ENCODE peak calls at places on chromosomes 6 and 20, in ten cellular contexts. F is right lobe of liver, N is Panc1, E is GM12878, Z is heart right ventricle, G is heart left ventricle, L is Caco-2, R is left lung, P is lower lobe of right lung, J is cardiac muscle cell. D is an unnamed sample.

GRCh38 chr6:41672816-41673703 is 34.8 kb downstream of the MDFI start:
- DNase-seq in F (no peak), N (no peak), E (no peak), Z (no peak), G (no peak), L (no peak), R (no peak), P (no peak), J (no peak), D (no peak)

GRCh38 chr20:24766826-24767622 is 182.0 kb upstream of the CST7 start:
- DNase-seq in F (no peak), N (no peak), E (no peak), Z (no peak), G (no peak), L (no peak), R (no peak), P (no peak), J (no peak), D (no peak)

GRCh38 chr20:1934578-1935573 is 39.7 kb downstream of the SIRPA start:
- DNase-seq in F (no peak), N (no peak), E (no peak), Z (peak; percentile 34), G (no peak), L (no peak), R (no peak), P (no peak), J (peak; percentile 97), D (no peak)

GRCh38 chr6:2197177-2197671 is 48.2 kb downstream of the GMDS start:
- DNase-seq in F (no peak), N (no peak), E (no peak), Z (peak; percentile 22), G (no peak), L (no peak), R (no peak), P (no peak), J (peak; percentile 63), D (no peak)

GRCh38 chr6:107061125-107062020 is 33.4 kb downstream of the MTRES1 start:
- DNase-seq in F (peak; percentile 26), N (no peak), E (peak; percentile 45), Z (no peak), G (no peak), L (no peak), R (no peak), P (no peak), J (no peak), D (no peak)

GRCh38 chr6:1485678-1486077 is 96.3 kb downstream of the FOXF2 start:
- DNase-seq in F (no peak), N (peak; percentile 55), E (no peak), Z (no peak), G (no peak), L (no peak), R (no peak), P (no peak), J (peak; percentile 80), D (no peak)

GRCh38 chr20:37327748-37328147 is 18.2 kb upstream of the SRC start:
- DNase-seq in F (no peak), N (no peak), E (no peak), Z (no peak), G (peak; percentile 44), L (no peak), R (peak; percentile 71), P (peak; percentile 76), J (peak; percentile 88), D (no peak)

GRCh38 chr6:117506180-117506835 is 23.8 kb downstream of the DCBLD1 start:
- DNase-seq in F (no peak), N (no peak), E (no peak), Z (no peak), G (no peak), L (peak; percentile 55), R (no peak), P (no peak), J (peak; percentile 72), D (no peak)

GRCh38 chr6:137751768-137752560 is 115.1 kb upstream of the TNFAIP3 start:
- DNase-seq in F (no peak), N (no peak), E (no peak), Z (no peak), G (no peak), L (no peak), R (no peak), P (no peak), J (no peak), D (no peak)

GRCh38 chr6:4088684-4089083 is 9.7 kb upstream of the FAM217A start:
- DNase-seq in F (no peak), N (no peak), E (no peak), Z (no peak), G (no peak), L (no peak), R (no peak), P (no peak), J (no peak), D (no peak)

GRCh38 chr6:169792306-169793015 is 41.0 kb downstream of the ERMARD start:
- DNase-seq in F (no peak), N (no peak), E (no peak), Z (no peak), G (no peak), L (no peak), R (peak; percentile 58), P (no peak), J (no peak), D (no peak)

GRCh38 chr6:33304216-33304615 is 5.5 kb upstream of the RGL2 start:
- DNase-seq in F (no peak), N (no peak), E (no peak), Z (no peak), G (no peak), L (no peak), R (no peak), P (no peak), J (no peak), D (no peak)

GRCh38 chr6:3147914-3148757 is 9.2 kb downstream of the TUBB2A start:
- DNase-seq in F (no peak), N (no peak), E (no peak), Z (no peak), G (no peak), L (no peak), R (no peak), P (no peak), J (no peak), D (no peak)

GRCh38 chr6:134131530-134132139 is 79.2 kb upstream of the SLC2A12 start:
- DNase-seq in F (no peak), N (no peak), E (no peak), Z (no peak), G (no peak), L (no peak), R (no peak), P (no peak), J (no peak), D (no peak)

GRCh38 chr20:39960522-39961420 is 728.3 kb downstream of the MAFB start:
- DNase-seq in F (no peak), N (no peak), E (no peak), Z (no peak), G (no peak), L (peak; percentile 18), R (no peak), P (no peak), J (no peak), D (no peak)

GRCh38 chr6:139251377-139252017 is 40.3 kb downstream of the TXLNB start:
- DNase-seq in F (no peak), N (no peak), E (no peak), Z (peak; percentile 53), G (peak; percentile 34), L (no peak), R (no peak), P (no peak), J (no peak), D (no peak)

GRCh38 chr20:55830124-55830828 is 175.0 kb downstream of the CBLN4 start:
- DNase-seq in F (no peak), N (no peak), E (no peak), Z (no peak), G (no peak), L (no peak), R (no peak), P (no peak), J (no peak), D (no peak)
- H3K9me3 ChIP-seq in F (no peaks in the 10 kb centered on the region), N (no peaks in the 10 kb centered on the region), E (no peaks in the 10 kb centered on the region), Z (no peaks in the 10 kb centered on the region), G (no peaks in the 10 kb centered on the region), L (no peaks in the 10 kb centered on the region), R (no peaks in the 10 kb centered on the region), P (no peaks in the 10 kb centered on the region), J (no peaks in the 10 kb centered on the region), D (no peaks in the 10 kb centered on the region)

DNA sequence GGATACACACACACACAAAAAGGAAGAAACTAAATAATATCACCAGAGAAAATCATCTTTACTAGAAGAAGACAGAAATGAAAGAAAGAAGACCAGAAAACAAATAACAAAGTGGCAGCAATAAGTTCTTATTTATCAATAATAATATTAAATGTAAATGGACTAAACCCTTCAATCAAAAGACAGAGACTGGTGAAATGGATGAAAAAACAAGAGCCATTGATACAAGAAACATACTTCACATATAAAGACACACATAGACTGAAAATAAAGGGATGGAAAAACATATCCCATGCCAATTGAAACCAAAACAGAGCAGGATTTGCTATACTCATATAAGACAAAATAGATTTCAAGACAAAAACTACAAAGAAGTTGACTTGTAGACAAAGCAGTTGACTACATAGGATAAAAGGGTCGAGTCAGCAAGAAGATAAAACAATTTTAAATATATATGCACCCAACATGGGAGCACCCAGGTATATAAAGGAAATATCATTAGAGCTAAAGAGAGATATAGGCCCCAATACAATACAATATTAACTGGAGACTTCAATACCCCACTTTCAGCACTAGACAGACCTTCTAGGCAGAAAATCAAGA is 259.4 kb downstream of the EPM2A start:
- DNase-seq in F (no peak), N (no peak), E (no peak), Z (no peak), G (no peak), L (no peak), R (no peak), P (no peak), J (no peak), D (no peak)
- H3K9me3 ChIP-seq in F (no peaks in the 10 kb centered on the region), N (peaks cover 43% of the 10 kb centered on the region), E (no peaks in the 10 kb centered on the region), Z (peaks cover 21% of the 10 kb centered on the region), G (peaks cover 55% of the 10 kb centered on the region), L (peaks cover 12% of the 10 kb centered on the region), R (no peaks in the 10 kb centered on the region), P (peaks cover 32% of the 10 kb centered on the region), J (no peaks in the 10 kb centered on the region), D (no peaks in the 10 kb centered on the region)

GRCh38 chr6:30282522-30282921 is 44.2 kb upstream of the TRIM39 start:
- DNase-seq in F (no peak), N (no peak), E (no peak), Z (no peak), G (no peak), L (no peak), R (no peak), P (no peak), J (no peak), D (no peak)
- H3K9me3 ChIP-seq in F (peaks cover 3% of the 10 kb centered on the region), N (peaks cover 45% of the 10 kb centered on the region), E (peaks cover 13% of the 10 kb centered on the region), Z (peaks cover 56% of the 10 kb centered on the region), G (peaks cover 88% of the 10 kb centered on the region), L (peaks cover 22% of the 10 kb centered on the region), R (peaks cover 4% of the 10 kb centered on the region), P (peaks cover 89% of the 10 kb centered on the region), J (no peaks in the 10 kb centered on the region), D (peaks cover 28% of the 10 kb centered on the region)

GRCh38 chr20:55424968-55425367 is 580.4 kb downstream of the CBLN4 start:
- DNase-seq in F (no peak), N (no peak), E (no peak), Z (peak; percentile 24), G (peak; percentile 31), L (no peak), R (no peak), P (no peak), J (no peak), D (no peak)
- H3K9me3 ChIP-seq in F (no peaks in the 10 kb centered on the region), N (no peaks in the 10 kb centered on the region), E (no peaks in the 10 kb centered on the region), Z (no peaks in the 10 kb centered on the region), G (no peaks in the 10 kb centered on the region), L (no peaks in the 10 kb centered on the region), R (no peaks in the 10 kb centered on the region), P (no peaks in the 10 kb centered on the region), J (no peaks in the 10 kb centered on the region), D (no peaks in the 10 kb centered on the region)